ENCODE peak calls at places on chromosomes 16 and 17, in four cellular contexts. I is left ventricle myocardium inferior, V is left lung, K is GM12865. J is an unnamed sample.

GRCh38 chr17:79993390-79994221 is 42.1 kb downstream of the TBC1D16 start:
- DNase-seq in I (peak), V (peak), K (peak), J (no peak)

GRCh38 chr16:25093208-25094061 is 18.1 kb upstream of the LCMT1 start:
- DNase-seq in I (no peak), V (no peak), K (peak), J (no peak)

GRCh38 chr16:10749680-10750035 is 6.0 kb downstream of the NUBP1 start:
- DNase-seq in I (no peak), V (no peak), K (no peak), J (no peak)

GRCh38 chr17:62627219-62627903 is at the start of gene MRC2:
- DNase-seq in I (peak), V (peak), K (no peak), J (peak)

GRCh38 chr16:15747937-15748336 is 97.9 kb downstream of the NDE1 start:
- DNase-seq in I (no peak), V (no peak), K (no peak), J (no peak)

GRCh38 chr16:10976663-10977062 is 32.3 kb downstream of the CLEC16A start:
- DNase-seq in I (no peak), V (no peak), K (no peak), J (no peak)

GRCh38 chr17:75645889-75646625 is 12.8 kb downstream of the SMIM5 start:
- DNase-seq in I (no peak), V (peak), K (no peak), J (peak)

GRCh38 chr17:77404812-77405581 is 264.2 kb downstream of the SEC14L1 start:
- DNase-seq in I (peak), V (peak), K (peak), J (no peak)

GRCh38 chr17:61449707-61450640 is 2.2 kb upstream of the TBX4 start:
- DNase-seq in I (no peak), V (no peak), K (no peak), J (no peak)

GRCh38 chr17:80679816-80680215 is 135.2 kb downstream of the RPTOR start:
- DNase-seq in I (no peak), V (no peak), K (no peak), J (no peak)

GRCh38 chr17:3843935-3844516 is 2.0 kb downstream of the NCBP3 start:
- DNase-seq in I (no peak), V (no peak), K (peak), J (no peak)

GRCh38 chr16:2008631-2009301 is 855 bp downstream of the ZNF598 start:
- DNase-seq in I (peak), V (no peak), K (peak), J (no peak)

GRCh38 chr17:77470800-77471733 is 330.3 kb downstream of the SEC14L1 start:
- DNase-seq in I (peak), V (no peak), K (no peak), J (no peak)

GRCh38 chr17:76398523-76399174 is 14.2 kb downstream of the SPHK1 start:
- DNase-seq in I (no peak), V (no peak), K (no peak), J (no peak)

GRCh38 chr17:61402978-61403845 is 3.6 kb downstream of the TBX2 start:
- DNase-seq in I (no peak), V (no peak), K (no peak), J (no peak)

GRCh38 chr17:80025140-80025539 is 10.5 kb downstream of the TBC1D16 start:
- DNase-seq in I (no peak), V (no peak), K (no peak), J (no peak)

GRCh38 chr16:13919330-13919682 is 648 bp upstream of the ERCC4 start:
- DNase-seq in I (no peak), V (no peak), K (peak), J (no peak)

GRCh38 chr17:79960788-79961522 is 74.7 kb downstream of the TBC1D16 start:
- DNase-seq in I (no peak), V (no peak), K (no peak), J (peak)

GRCh38 chr17:58530655-58531054 is 16.2 kb upstream of the MTMR4 start:
- DNase-seq in I (no peak), V (no peak), K (no peak), J (no peak)

GRCh38 chr16:88700636-88701482 is 5.3 kb downstream of the RNF166 start:
- DNase-seq in I (peak), V (peak), K (peak), J (peak)

GRCh38 chr16:5903153-5903552 is 805.6 kb upstream of the EEF2KMT start:
- DNase-seq in I (no peak), V (no peak), K (no peak), J (no peak)

GRCh38 chr16:66810391-66810790 is 9.0 kb upstream of the TERB1 start:
- DNase-seq in I (no peak), V (no peak), K (no peak), J (no peak)

GRCh38 chr16:25747160-25747758 is 55.5 kb downstream of the HS3ST4 start:
- DNase-seq in I (no peak), V (no peak), K (peak), J (no peak)

J was measured in coronary artery.